ENCODE peak calls at places on chromosome 14, in nine cellular contexts. G is HCT116, R is H54, F is A549, S is transverse colon, L is GM12878, T is stomach, M is upper lobe of left lung, V is esophagus squamous epithelium. D is an unnamed sample.

GRCh38 chr14:89249296-89249565 is 167.8 kb downstream of the FOXN3 start:
- DNase-seq in T (no peak), S (no peak), L (no peak), V (no peak), G (no peak), F (no peak), R (no peak), M (no peak), D (no peak)

GRCh38 chr14:33435911-33436310 is 497.2 kb downstream of the NPAS3 start:
- DNase-seq in F (no peak), S (no peak), R (peak), T (no peak), L (no peak), V (no peak), G (no peak), M (no peak), D (no peak)

GRCh38 chr14:49992036-49992435 is 99.2 kb downstream of the ARF6 start:
- DNase-seq in S (no peak), V (no peak), R (no peak), G (no peak), T (no peak), F (no peak), M (no peak), L (no peak), D (no peak)

GRCh38 chr14:76056128-76056527 is 70.6 kb downstream of the IFT43 start:
- DNase-seq in F (peak), V (no peak), G (no peak), T (no peak), L (no peak), R (no peak), M (no peak), S (no peak), D (no peak)

GRCh38 chr14:60485600-60486251 is at the start of gene C14orf39:
- DNase-seq in G (no peak), M (no peak), V (no peak), R (no peak), T (no peak), F (no peak), S (no peak), L (no peak), D (no peak)

GRCh38 chr14:44462372-44462771 is 44.7 kb downstream of the FSCB start:
- DNase-seq in G (no peak), R (no peak), F (no peak), T (no peak), V (no peak), S (no peak), M (no peak), L (no peak), D (no peak)

GRCh38 chr14:58598028-58598850 is 39.5 kb upstream of the DACT1 start:
- DNase-seq in T (no peak), L (no peak), V (no peak), F (no peak), M (no peak), S (no peak), G (no peak), R (no peak), D (no peak)

GRCh38 chr14:45810152-45810872 is 557.3 kb upstream of the MIS18BP1 start:
- DNase-seq in L (peak), T (no peak), R (no peak), S (no peak), M (no peak), G (no peak), V (no peak), F (no peak), D (no peak)

GRCh38 chr14:50312734-50313054 is 570 bp downstream of the DMAC2L start:
- DNase-seq in R (no peak), T (no peak), V (no peak), G (no peak), S (no peak), L (no peak), M (no peak), F (no peak), D (no peak)

GRCh38 chr14:94056579-94057308 is 24.3 kb downstream of the DDX24 start:
- DNase-seq in G (no peak), T (no peak), M (no peak), V (no peak), R (no peak), L (peak), S (no peak), F (no peak), D (no peak)

GRCh38 chr14:52791204-52792096 is at the start of gene GNPNAT1:
- DNase-seq in V (peak), R (peak), M (peak), G (peak), S (peak), F (peak), T (peak), L (peak), D (peak)
- TF ChIP-seq POLR2A in V (peak), R (peak), M (peak), G (peak), S (peak), F (peak), T (no peak), L (peak), D (no peak)

GRCh38 chr14:26008290-26008689 is 589.5 kb downstream of the NOVA1 start:
- DNase-seq in L (no peak), M (no peak), V (no peak), T (no peak), G (no peak), S (no peak), R (no peak), F (no peak), D (no peak)

DNA sequence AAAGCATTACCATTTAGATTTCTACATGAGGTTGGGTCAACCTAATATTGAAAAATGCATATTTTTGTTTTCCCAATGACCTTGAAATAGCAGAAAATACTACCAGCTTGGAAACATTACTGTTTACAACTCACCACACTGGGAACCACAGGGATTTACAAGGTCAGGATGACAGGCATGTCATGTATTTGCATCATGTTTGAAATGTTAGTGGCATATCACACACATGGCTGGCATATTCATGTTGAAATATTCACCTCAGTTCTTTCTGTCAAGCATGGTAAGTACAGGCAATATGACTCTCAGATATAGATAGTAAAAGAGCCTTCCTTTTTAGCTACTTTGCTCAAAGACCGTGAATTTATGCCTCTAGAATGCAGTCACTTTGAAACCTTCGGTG is 593.5 kb downstream of the NOVA1 start:
- DNase-seq in L (no peak), M (no peak), R (no peak), F (no peak), T (no peak), V (no peak), S (no peak), G (no peak), D (no peak)
- TF ChIP-seq POLR2A in L (no peak), M (no peak), R (no peak), F (no peak), T (no peak), V (no peak), S (no peak), G (no peak), D (no peak)

GRCh38 chr14:64338616-64339316 is 44.6 kb upstream of the ESR2 start:
- DNase-seq in V (peak), M (peak), S (peak), R (peak), F (peak), G (peak), T (peak), L (peak), D (peak)
- TF ChIP-seq POLR2A in V (peak), M (peak), S (peak), R (peak), F (peak), G (peak), T (no peak), L (peak), D (peak)

DNA sequence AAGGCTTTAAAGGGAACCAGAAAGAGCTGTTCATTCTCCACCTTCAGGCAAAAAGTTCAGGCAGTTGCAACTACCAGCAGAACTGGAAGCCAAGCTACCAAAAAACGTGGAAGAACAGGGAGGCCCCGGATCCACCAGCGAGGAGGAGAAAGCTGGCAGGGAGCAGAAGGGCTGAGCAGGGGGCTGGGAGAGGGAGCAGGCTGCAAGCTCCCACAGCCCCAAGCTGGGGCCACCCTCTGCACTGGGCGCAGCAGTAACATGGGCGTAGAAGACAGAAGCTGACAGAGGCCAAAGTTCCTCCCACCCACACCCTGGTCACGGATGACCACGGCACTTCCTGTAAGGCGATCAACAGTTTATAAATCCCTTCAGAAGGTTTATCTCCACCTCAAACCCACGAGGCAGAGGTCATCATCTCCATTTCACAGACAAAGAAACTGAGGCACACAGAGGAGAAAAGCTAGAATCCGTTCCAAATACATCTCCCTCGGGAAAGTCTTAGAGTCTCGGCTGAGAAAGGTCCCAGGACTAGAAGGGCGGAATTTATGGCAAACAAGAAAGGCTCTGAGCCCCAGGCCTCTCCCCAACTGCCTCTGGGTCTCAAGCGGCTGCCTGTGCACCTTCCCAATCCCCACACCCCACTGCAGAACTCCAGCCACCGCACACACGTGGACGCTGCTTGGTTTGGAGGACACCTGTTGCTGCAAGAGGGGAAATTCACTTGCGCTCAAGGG is 1.8 kb downstream of the CCDC85C start:
- DNase-seq in G (no peak), V (no peak), F (no peak), S (peak), L (no peak), M (peak), T (peak), R (peak), D (no peak)
- TF ChIP-seq POLR2A in G (no peak), V (no peak), F (no peak), S (peak), L (no peak), M (no peak), T (no peak), R (no peak), D (no peak)

GRCh38 chr14:73777420-73777819 is 63.2 kb upstream of the PNMA1 start:
- DNase-seq in R (no peak), G (no peak), M (peak), L (no peak), S (no peak), F (no peak), V (no peak), T (no peak), D (no peak)

GRCh38 chr14:73776194-73776537 is 62.0 kb upstream of the PNMA1 start:
- DNase-seq in V (no peak), L (no peak), S (no peak), T (no peak), R (no peak), F (no peak), G (no peak), M (no peak), D (no peak)

GRCh38 chr14:73774671-73775070 is 60.5 kb upstream of the PNMA1 start:
- DNase-seq in S (no peak), L (no peak), R (no peak), G (no peak), M (no peak), V (no peak), T (no peak), F (no peak), D (no peak)

GRCh38 chr14:73774244-73774575 is 60.0 kb upstream of the PNMA1 start:
- DNase-seq in T (no peak), V (no peak), R (no peak), G (no peak), M (no peak), F (no peak), S (no peak), L (no peak), D (no peak)

DNA sequence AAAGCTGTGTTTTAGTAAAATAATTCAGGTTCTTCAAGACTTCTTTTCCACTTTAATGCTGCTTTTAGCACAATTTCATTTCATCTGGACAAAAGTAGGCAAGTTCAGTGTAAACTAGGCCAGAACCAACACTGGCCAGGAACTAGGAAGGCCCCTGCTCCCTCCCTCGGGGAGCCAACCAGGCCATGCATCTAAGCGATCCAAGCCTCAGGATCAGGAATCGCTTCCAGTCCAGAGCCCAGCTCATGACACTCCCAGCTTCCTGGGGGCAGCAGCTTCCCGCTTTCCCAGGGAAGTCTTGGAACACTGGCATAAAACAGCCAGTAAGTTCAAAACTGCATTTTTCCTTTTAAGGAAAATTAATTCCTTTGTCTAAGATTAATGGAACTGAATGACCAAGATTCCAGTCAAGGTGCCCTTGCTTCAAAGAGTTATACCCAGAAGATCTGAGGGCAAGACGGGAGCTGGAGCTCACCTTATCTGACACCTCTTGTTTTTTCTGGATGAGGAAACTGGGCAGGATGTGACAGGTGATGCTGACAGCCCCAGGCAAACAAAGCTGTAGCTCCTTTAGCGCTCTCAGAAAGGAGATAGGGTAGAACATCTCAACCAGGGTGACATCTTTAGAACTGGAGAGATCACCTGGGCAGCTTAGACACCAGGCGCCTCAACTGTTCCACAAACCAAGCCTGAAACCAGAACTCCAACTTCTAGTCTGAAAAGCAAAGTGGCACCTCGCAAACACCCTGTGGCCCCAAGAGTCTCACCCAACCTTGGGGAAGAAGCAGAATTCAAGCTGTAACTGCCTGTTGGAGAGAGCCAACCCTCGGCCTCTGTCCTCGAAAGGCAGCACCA is 61.4 kb upstream of the PNMA1 start:
- DNase-seq in G (no peak), T (no peak), F (no peak), R (no peak), S (no peak), V (no peak), L (no peak), M (no peak), D (no peak)
- TF ChIP-seq POLR2A in G (no peak), T (no peak), F (no peak), R (no peak), S (no peak), V (no peak), L (no peak), M (no peak), D (no peak)

DNA sequence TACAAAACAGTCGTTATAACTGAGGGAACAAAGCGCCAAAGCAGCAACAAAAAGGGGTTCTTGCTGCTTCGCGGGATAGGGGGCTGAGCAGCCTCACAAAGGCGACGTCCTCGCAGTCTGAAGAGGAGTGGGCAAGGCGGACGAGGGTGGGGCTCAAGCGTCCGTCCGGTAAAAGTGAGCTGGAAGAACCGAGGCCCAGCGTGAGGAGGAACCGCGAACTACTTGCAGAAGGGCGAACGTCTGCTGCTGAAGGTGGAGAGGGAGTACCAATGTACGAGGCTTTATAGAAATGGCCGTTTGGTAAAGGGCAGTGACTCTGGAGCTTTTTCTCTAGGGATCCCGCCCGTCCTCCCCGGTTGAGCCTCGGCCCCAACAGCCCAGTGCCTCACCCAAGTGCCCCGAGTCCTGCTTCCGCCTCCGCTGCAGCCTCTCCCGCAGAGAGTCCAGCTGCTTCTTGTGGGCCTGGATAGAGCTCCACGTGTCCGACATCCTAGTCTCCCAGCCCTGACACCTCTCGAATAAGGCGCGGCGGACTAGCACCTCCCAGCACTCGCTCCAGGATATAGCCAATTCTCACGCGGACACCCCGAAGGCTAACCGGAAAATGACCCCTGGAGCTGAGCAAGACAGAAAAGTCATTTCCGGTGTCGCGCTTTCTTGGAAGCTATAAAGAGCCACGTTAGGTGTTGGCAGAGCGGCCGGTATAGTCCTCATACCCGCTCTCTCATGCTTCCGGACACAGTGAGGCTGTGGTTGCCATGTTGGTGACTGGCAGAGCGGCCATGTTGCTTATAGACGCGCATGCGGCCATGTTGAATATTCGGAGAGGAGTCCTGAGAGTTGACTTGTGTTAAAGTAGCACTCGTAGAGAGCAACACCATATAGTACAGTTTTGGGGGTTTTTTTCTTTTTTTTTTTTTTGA is at the start of gene METTL3:
- DNase-seq in T (peak), L (peak), S (peak), F (peak), R (peak), M (peak), V (peak), G (peak), D (peak)
- TF ChIP-seq POLR2A in T (no peak), L (peak), S (peak), F (peak), R (peak), M (peak), V (no peak), G (peak), D (no peak)

D was measured in breast epithelium.